ENCODE peak calls at places on chromosomes 3 and 15, in ten cellular contexts. H, C, W, U, L, A, J, K, M and N are unnamed samples.

GRCh38 chr3:49277357-49277723 is 308 bp upstream of the C3orf62 start:
- DNase-seq in K (no peak), U (no peak), A (no peak), L (no peak), C (no peak), W (no peak), M (no peak), H (no peak), J (no peak), N (no peak)

GRCh38 chr3:59250600-59250999 is 200.8 kb upstream of the CFAP20DC start:
- DNase-seq in L (no peak), K (no peak), C (no peak), W (no peak), M (no peak), U (no peak), H (no peak), A (no peak), J (no peak), N (no peak)

GRCh38 chr3:130679218-130679617 is 67.4 kb downstream of the PIK3R4 start:
- DNase-seq in U (no peak), K (no peak), C (no peak), J (no peak), A (no peak), H (no peak), W (no peak), L (no peak), M (no peak), N (no peak)

GRCh38 chr3:146895026-146895749 is 290.0 kb upstream of the PLSCR5 start:
- DNase-seq in U (no peak), H (no peak), J (no peak), L (no peak), A (no peak), C (no peak), M (no peak), W (peak; percentile 22), K (no peak), N (no peak)

GRCh38 chr3:49805367-49805782 is 2.3 kb downstream of the INKA1 start:
- DNase-seq in K (peak; percentile 50), J (no peak), A (peak; percentile 74), M (peak; percentile 83), W (peak; percentile 56), U (no peak), L (peak; percentile 77), C (peak; percentile 91), H (no peak), N (no peak)

GRCh38 chr3:72664576-72664975 is 183.7 kb downstream of the SHQ1 start:
- DNase-seq in J (no peak), K (no peak), H (no peak), W (no peak), U (no peak), A (no peak), L (no peak), C (no peak), M (no peak), N (no peak)

GRCh38 chr3:155352900-155353490 is 59.5 kb upstream of the STRIT1 start:
- DNase-seq in L (no peak), M (no peak), K (no peak), J (peak; percentile 55), H (no peak), W (peak; percentile 21), U (no peak), A (no peak), C (no peak), N (no peak)

GRCh38 chr3:176214758-176215157 is 982.5 kb downstream of the TBL1XR1 start:
- DNase-seq in U (no peak), L (no peak), W (no peak), J (no peak), A (no peak), H (no peak), K (no peak), C (no peak), M (no peak), N (no peak)

GRCh38 chr15:56369234-56369633 is 4.0 kb downstream of the TEX9 start:
- DNase-seq in J (no peak), C (no peak), K (no peak), U (no peak), L (no peak), A (no peak), M (no peak), H (no peak), W (no peak), N (no peak)

GRCh38 chr15:56367156-56367555 is 1.9 kb downstream of the TEX9 start:
- DNase-seq in M (no peak), C (no peak), A (no peak), K (no peak), H (no peak), L (no peak), U (no peak), W (no peak), J (no peak), N (no peak)

GRCh38 chr15:56361978-56362377 is 3.2 kb upstream of the TEX9 start:
- DNase-seq in C (no peak), L (no peak), H (no peak), M (no peak), U (no peak), J (no peak), W (no peak), A (no peak), K (no peak), N (no peak)

GRCh38 chr15:56366211-56366610 is 985 bp downstream of the TEX9 start:
- DNase-seq in M (no peak), A (no peak), U (no peak), L (no peak), J (no peak), W (no peak), H (no peak), C (no peak), K (no peak), N (no peak)

GRCh38 chr15:56365075-56365711 is at the start of gene TEX9:
- DNase-seq in C (peak; percentile 87), K (peak; percentile 91), W (peak; percentile 80), M (peak; percentile 88), U (peak; percentile 90), A (peak; percentile 91), J (peak; percentile 96), H (peak; percentile 79), L (peak; percentile 95), N (peak; percentile 6)
- TF ChIP-seq POLR2A in C (no peak), K (peak; percentile 47), W (no peak), M (no peak), U (peak; percentile 38), A (no peak), J (peak; percentile 93), H (peak; percentile 93), L (no peak), N (no peak)

GRCh38 chr15:42611532-42611931 is 36.1 kb downstream of the STARD9 start:
- DNase-seq in C (no peak), K (no peak), H (no peak), W (no peak), L (no peak), M (no peak), A (no peak), J (no peak), U (no peak), N (no peak)

GRCh38 chr15:42619641-42620371 is 44.4 kb downstream of the STARD9 start:
- DNase-seq in H (no peak), U (no peak), C (no peak), M (no peak), A (no peak), K (no peak), J (no peak), W (no peak), L (no peak), N (no peak)

GRCh38 chr15:42612367-42612912 is 37.0 kb downstream of the STARD9 start:
- DNase-seq in M (no peak), W (no peak), L (no peak), J (no peak), C (no peak), H (no peak), A (no peak), K (no peak), U (no peak), N (no peak)

GRCh38 chr15:42621386-42621785 is 46.0 kb downstream of the STARD9 start:
- DNase-seq in K (no peak), H (no peak), L (no peak), C (no peak), J (no peak), A (no peak), M (no peak), W (no peak), U (no peak), N (no peak)

DNA sequence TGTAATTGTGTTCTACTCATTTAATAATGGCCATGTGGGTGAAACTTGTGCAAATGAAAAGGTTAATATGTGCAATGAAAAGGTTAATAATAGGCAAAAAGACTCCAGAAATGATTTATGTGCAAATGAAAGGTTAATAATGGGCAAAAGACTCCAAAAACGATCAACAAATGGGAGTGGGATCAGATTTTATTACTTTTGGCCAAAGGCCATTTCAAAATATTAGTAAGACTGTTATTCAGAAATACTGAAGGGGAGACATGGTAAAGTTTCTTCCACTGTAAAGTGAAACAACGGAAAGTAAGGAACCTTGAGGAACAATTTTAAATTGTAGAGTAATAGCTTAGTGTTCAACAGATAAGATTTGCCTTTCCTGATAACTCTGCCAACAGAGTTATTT is 40.7 kb downstream of the STARD9 start:
- DNase-seq in K (no peak), M (no peak), A (no peak), L (no peak), U (no peak), H (no peak), C (no peak), W (no peak), J (no peak), N (no peak)
- H3K27ac ChIP-seq in K (no peak overlapping the region), M (no peak overlapping the region), A (no peak overlapping the region), L (peak overlapping the region; percentile 75), U (no peak overlapping the region), H (no peak overlapping the region), C (peak overlapping the region; percentile 18), W (no peak overlapping the region), J (no peak overlapping the region), N (peak overlapping the region; percentile 0)

DNA sequence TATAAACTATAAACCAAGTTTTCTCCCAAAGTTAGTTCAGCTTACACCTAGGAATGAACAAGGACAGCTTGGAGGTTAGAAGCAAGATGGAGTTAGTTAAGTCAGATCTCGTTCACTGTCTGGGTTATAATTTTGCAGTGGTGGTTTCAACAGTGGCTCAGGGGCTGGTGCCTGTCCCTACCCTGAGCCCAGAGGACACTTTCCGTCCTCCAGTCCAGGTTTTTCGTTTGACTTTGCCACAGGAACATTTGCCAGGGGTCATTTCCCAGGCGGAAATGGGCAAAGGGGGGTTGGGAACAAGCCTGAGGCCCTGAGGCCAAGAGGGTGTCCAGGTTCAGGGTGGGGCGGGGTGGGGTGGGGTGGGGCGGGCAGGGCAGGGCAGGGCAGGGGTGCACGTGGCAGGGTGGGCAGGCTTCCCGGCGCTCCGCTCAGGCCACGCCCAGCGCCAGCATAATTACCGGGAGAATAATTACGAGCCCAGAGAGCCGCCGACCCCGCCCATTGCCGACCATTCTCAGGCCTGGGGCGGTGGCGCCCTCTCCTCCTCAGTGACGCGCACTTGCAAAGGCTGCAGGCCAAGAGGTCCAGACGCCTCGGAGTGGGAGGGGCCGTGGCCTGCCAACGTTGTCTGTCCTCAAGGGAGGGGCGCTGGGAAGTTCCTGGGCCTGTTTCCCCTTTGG is 70.4 kb downstream of the KLF13 start:
- DNase-seq in J (peak; percentile 76), W (peak; percentile 26), M (peak; percentile 95), K (peak; percentile 97), A (peak; percentile 76), L (peak; percentile 87), U (peak; percentile 86), C (peak; percentile 93), H (no peak), N (peak; percentile 49)
- TF ChIP-seq POLR2A in J (peak; percentile 36), W (no peak), M (no peak), K (no peak), A (no peak), L (no peak), U (no peak), C (no peak), H (no peak), N (peak; percentile 18)

DNA sequence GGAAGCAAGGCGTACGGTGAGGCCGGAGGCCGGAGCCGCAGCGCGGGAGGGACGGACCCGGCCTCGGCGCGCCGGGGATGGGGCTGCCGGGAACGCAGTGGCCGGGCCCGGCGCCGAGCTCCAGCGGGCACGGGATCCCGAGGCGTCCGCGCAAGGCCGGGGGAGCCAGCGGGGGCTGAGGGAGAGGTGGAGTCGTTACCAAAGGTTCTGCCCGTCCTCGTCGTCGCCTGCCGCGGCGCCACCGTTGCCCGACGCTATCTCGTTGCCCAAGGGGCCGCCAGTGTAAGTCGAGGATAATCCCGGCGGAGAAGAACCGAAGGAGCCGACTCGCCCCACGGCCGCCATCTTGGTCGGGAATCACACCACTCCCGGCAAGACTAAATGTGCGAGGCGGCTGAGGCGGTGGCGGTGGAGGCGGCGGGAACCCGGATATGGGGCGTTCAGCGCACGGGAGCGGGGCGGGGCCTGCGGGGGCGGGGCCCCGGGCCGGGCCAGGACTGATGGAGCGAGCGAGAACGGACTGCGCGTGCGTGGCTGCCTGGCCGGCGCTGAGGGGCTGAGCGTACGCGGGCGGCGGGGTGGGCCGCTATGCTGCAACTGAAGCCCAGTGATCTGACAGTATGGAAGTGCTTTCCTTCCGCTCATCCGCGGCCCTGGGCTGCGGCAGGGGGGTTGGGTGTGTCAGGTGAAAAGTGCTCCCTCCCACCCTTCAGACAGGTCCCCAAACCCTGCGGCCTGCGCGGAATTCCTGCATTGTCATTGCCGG is at the start of gene DYNC1LI1:
- DNase-seq in J (peak; percentile 77), L (peak; percentile 96), U (peak; percentile 97), M (peak; percentile 95), W (peak; percentile 87), C (peak; percentile 98), H (peak; percentile 65), A (peak; percentile 97), K (peak; percentile 96), N (peak; percentile 57)
- H3K27ac ChIP-seq in J (peak within 1 kb of the TSS; percentile 96), L (peak within 1 kb of the TSS; percentile 99), U (peak within 1 kb of the TSS; percentile 87), M (peak within 1 kb of the TSS; percentile 99), W (peak within 1 kb of the TSS; percentile 98), C (peak within 1 kb of the TSS; percentile 99), H (peak within 1 kb of the TSS; percentile 74), A (peak within 1 kb of the TSS; percentile 85), K (peak within 1 kb of the TSS; percentile 99), N (peak within 1 kb of the TSS; percentile 90)